ENCODE peak calls at places on chromosome 1, in ten cellular contexts. G is suprapubic skin, L is testis, M is uterus, W is body of pancreas, Z is heart left ventricle, H is IMR-90, Y is prostate gland, F is esophagus squamous epithelium, X is Peyer's patch. B is an unnamed sample.

GRCh38 chr1:228289996-228290881 is 82.4 kb downstream of the OBSCN start:
- DNase-seq in Z (no peak), G (peak; percentile 47), L (no peak), X (no peak), H (no peak), F (no peak), W (no peak), Y (no peak), M (no peak), B (peak; percentile 43)

GRCh38 chr1:95655321-95656020 is 421.5 kb downstream of the RWDD3 start:
- DNase-seq in Z (no peak), X (no peak), W (no peak), H (no peak), L (no peak), M (no peak), G (no peak), Y (no peak), F (no peak), B (no peak)

GRCh38 chr1:63255153-63255552 is 67.2 kb upstream of the FOXD3 start:
- DNase-seq in Z (no peak), H (no peak), M (no peak), Y (no peak), X (no peak), G (no peak), W (no peak), L (no peak), F (no peak), B (no peak)

GRCh38 chr1:59126361-59126760 is 170.5 kb upstream of the FGGY start:
- DNase-seq in X (no peak), G (no peak), Z (no peak), L (no peak), H (peak; percentile 55), F (no peak), W (no peak), Y (no peak), M (no peak), B (no peak)

GRCh38 chr1:92476071-92476607 is 10.6 kb downstream of the GFI1 start:
- DNase-seq in H (no peak), F (no peak), L (no peak), X (peak; percentile 43), W (peak; percentile 4), M (no peak), G (no peak), Z (no peak), Y (no peak), B (no peak)

GRCh38 chr1:88985033-88985432 is 7.4 kb downstream of the KYAT3 start:
- DNase-seq in L (peak; percentile 87), M (no peak), Y (no peak), W (peak; percentile 80), X (no peak), G (no peak), F (no peak), Z (peak; percentile 34), H (peak; percentile 91), B (no peak)

GRCh38 chr1:161994153-161994814 is 29.4 kb downstream of the OLFML2B start:
- DNase-seq in M (peak; percentile 51), W (no peak), L (peak; percentile 64), X (no peak), F (no peak), Y (no peak), H (peak; percentile 49), G (no peak), Z (no peak), B (no peak)

GRCh38 chr1:40825430-40825778 is 36.8 kb downstream of the CITED4 start:
- DNase-seq in G (no peak), M (no peak), F (no peak), X (no peak), Y (no peak), Z (no peak), H (no peak), L (no peak), W (peak; percentile 23), B (no peak)

GRCh38 chr1:109933856-109934711 is 23.4 kb downstream of the CSF1 start:
- DNase-seq in M (no peak), H (peak; percentile 96), L (no peak), F (no peak), W (no peak), G (no peak), Y (no peak), X (no peak), Z (no peak), B (no peak)

GRCh38 chr1:198677027-198677426 is 38.2 kb downstream of the PTPRC start:
- DNase-seq in W (no peak), G (no peak), H (no peak), F (no peak), Y (no peak), X (no peak), M (no peak), L (no peak), Z (no peak), B (no peak)

GRCh38 chr1:58927722-58928085 is 143.9 kb upstream of the JUN start:
- DNase-seq in L (no peak), F (no peak), M (no peak), H (no peak), Z (no peak), G (no peak), W (no peak), X (no peak), Y (no peak), B (no peak)

GRCh38 chr1:103129796-103130195 is 21.5 kb upstream of the COL11A1 start:
- DNase-seq in M (no peak), Y (no peak), W (no peak), L (no peak), Z (no peak), F (no peak), G (no peak), X (no peak), H (no peak), B (no peak)

GRCh38 chr1:51265618-51266017 is 29.5 kb downstream of the RNF11 start:
- DNase-seq in M (no peak), F (no peak), H (no peak), X (no peak), G (no peak), W (no peak), L (no peak), Y (no peak), Z (no peak), B (no peak)
- H3K4me1 ChIP-seq in M (no peaks in the 10 kb centered on the region), F (peaks cover 82% of the 10 kb centered on the region), H (peaks cover 17% of the 10 kb centered on the region), X (no peaks in the 10 kb centered on the region), G (peaks cover 41% of the 10 kb centered on the region), W (peaks cover 20% of the 10 kb centered on the region), L (peaks cover 7% of the 10 kb centered on the region), Y (no peaks in the 10 kb centered on the region), Z (peaks cover 90% of the 10 kb centered on the region), B (no peaks in the 10 kb centered on the region)

GRCh38 chr1:229625893-229626831 is at the start of the genes TAF5L and URB2:
- DNase-seq in L (peak; percentile 88), X (peak; percentile 80), H (peak; percentile 89), W (peak; percentile 90), Y (peak; percentile 83), G (peak; percentile 85), M (peak; percentile 87), Z (peak; percentile 89), F (peak; percentile 16), B (peak; percentile 73)
- TF ChIP-seq POLR2A in L (no peak), X (peak; percentile 19), H (peak; percentile 67), W (peak; percentile 60), Y (peak; percentile 46), G (peak; percentile 24), M (no peak), Z (peak; percentile 74), F (no peak), B (no peak)

DNA sequence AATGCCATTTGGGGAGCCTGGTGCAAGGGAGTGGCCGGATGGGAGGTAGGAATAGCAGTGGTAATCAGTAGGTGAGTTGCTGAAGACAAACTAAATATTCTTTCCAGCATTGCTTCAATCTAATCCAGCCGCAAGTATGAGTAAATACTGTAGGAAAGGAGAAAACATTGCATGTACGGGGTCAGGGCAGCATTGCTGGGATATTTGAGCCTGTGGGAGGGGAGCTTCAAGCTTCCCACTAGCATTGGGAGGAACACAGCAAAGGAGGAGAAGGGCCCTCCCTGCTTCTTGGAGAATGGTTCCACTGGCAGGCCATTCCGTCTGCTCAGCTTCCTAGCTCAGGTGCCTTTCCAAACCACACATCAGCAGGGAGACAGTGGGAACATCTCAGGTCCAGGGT is 15.2 kb downstream of the CAPN2 start:
- DNase-seq in Z (no peak), G (no peak), F (no peak), X (no peak), H (peak; percentile 75), M (no peak), Y (no peak), W (no peak), L (no peak), B (no peak)
- H3K4me1 ChIP-seq in Z (peaks cover 64% of the 10 kb centered on the region), G (peaks cover 42% of the 10 kb centered on the region), F (peaks cover 81% of the 10 kb centered on the region), X (peaks cover 13% of the 10 kb centered on the region), H (peaks cover 47% of the 10 kb centered on the region), M (peaks cover 25% of the 10 kb centered on the region), Y (peaks cover 5% of the 10 kb centered on the region), W (peaks cover 30% of the 10 kb centered on the region), L (peaks cover 54% of the 10 kb centered on the region), B (peaks cover 37% of the 10 kb centered on the region)

GRCh38 chr1:28779751-28780150 is 32.2 kb upstream of the OPRD1 start:
- DNase-seq in F (no peak), Y (no peak), Z (no peak), X (no peak), W (no peak), H (no peak), L (no peak), M (no peak), G (no peak), B (no peak)

GRCh38 chr1:28776341-28776740 is 35.6 kb upstream of the OPRD1 start:
- DNase-seq in Z (no peak), W (no peak), L (no peak), H (no peak), M (no peak), X (no peak), Y (no peak), G (no peak), F (no peak), B (no peak)

GRCh38 chr1:28778021-28778420 is 33.9 kb upstream of the OPRD1 start:
- DNase-seq in X (no peak), Z (no peak), L (no peak), W (no peak), G (no peak), M (no peak), F (no peak), H (no peak), Y (no peak), B (no peak)

GRCh38 chr1:28773105-28773504 is 36.4 kb downstream of the YTHDF2 start:
- DNase-seq in G (no peak), Z (no peak), F (no peak), M (no peak), X (no peak), Y (no peak), W (no peak), H (no peak), L (no peak), B (no peak)

DNA sequence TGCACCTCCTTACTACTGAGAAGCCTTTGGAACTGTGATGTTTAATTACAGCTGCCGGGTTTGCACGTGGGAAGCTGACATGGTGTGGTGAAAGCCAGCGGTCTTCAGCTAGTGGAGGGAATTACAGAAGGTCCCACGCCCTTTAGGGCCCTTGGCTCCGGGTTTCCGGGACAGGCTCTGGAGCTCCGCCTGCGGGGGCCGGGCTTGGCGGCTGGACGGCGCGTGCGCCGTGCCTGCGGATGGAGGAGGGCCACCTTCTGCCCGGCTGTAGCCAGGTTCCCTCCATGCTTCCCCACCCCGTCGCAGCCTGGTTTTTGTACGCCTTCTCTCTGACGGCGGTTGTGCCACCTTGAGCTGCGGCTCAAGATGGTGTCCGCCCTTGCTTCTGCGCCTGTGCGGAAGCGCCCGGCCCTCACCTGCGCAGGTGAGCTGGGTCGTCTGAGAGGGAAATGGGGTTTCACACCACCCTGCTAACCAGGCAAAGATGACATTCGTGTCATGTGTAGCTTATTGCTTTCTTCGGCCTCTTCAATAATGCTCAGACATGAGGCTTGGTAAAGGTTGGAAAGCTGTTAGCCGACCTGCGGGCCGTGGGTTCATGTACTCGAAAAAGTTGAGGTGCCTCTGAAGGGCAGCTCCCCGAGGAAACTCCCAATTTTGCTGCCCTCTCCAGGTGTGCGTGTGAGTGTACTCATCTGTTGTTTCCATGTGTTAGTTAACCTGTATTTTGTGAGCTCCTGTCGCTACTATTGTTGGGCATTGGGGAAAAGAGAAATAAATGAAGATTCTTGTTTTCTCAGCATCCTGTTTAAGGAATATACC is 36.6 kb upstream of the OPRD1 start:
- DNase-seq in W (peak; percentile 88), L (peak; percentile 82), Y (peak; percentile 60), M (peak; percentile 69), G (peak; percentile 86), F (peak; percentile 4), H (peak; percentile 36), Z (peak; percentile 80), X (peak; percentile 53), B (peak; percentile 70)
- TF ChIP-seq POLR2A in W (peak; percentile 85), L (no peak), Y (peak; percentile 37), M (no peak), G (no peak), F (no peak), H (no peak), Z (no peak), X (peak; percentile 34), B (no peak)

B was measured in breast epithelium.